ENCODE peak calls at places on chromosomes 1 and 21, in six cellular contexts. U is NCI-H1092 treated with DMSO at 0.1 percent for 48 hours, T is RWPE1, Z is retina, B is BE2C, L is EL. C is an unnamed sample.

GRCh38 chr1:169041371-169041770 is 65.1 kb upstream of the ATP1B1 start:
- DNase-seq in U (no peak), T (no peak), Z (no peak), B (no peak), L (no peak), C (no peak)

GRCh38 chr1:194056169-194056568 is 869.8 kb upstream of the B3GALT2 start:
- DNase-seq in U (no peak), T (no peak), Z (no peak), B (no peak), L (no peak), C (no peak)

GRCh38 chr1:19661721-19662228 is 2.9 kb upstream of the HTR6 start:
- DNase-seq in U (peak; percentile 28), T (no peak), Z (peak; percentile 60), B (no peak), L (peak; percentile 51), C (no peak)

GRCh38 chr1:168733241-168733640 is 4.2 kb upstream of the DPT start:
- DNase-seq in U (no peak), T (no peak), Z (no peak), B (no peak), L (no peak), C (no peak)

GRCh38 chr21:45318146-45318555 is 30.5 kb upstream of the POFUT2 start:
- DNase-seq in U (no peak), T (no peak), Z (no peak), B (no peak), L (no peak), C (no peak)

GRCh38 chr1:211648980-211649934 is 26.2 kb downstream of the NEK2 start:
- DNase-seq in U (peak; percentile 31), T (no peak), Z (no peak), B (peak; percentile 66), L (peak; percentile 46), C (no peak)

GRCh38 chr1:66043186-66043585 is 250.5 kb downstream of the PDE4B start:
- DNase-seq in U (no peak), T (no peak), Z (no peak), B (no peak), L (no peak), C (peak; percentile 13)

GRCh38 chr1:212977781-212978645 is 27.7 kb downstream of the VASH2 start:
- DNase-seq in U (no peak), T (no peak), Z (no peak), B (no peak), L (no peak), C (no peak)

GRCh38 chr1:234628099-234628498 is 18.1 kb upstream of the IRF2BP2 start:
- DNase-seq in U (no peak), T (peak; percentile 80), Z (no peak), B (no peak), L (peak; percentile 91), C (no peak)

GRCh38 chr1:227896710-227897655 is 50.7 kb downstream of the WNT9A start:
- DNase-seq in U (no peak), T (no peak), Z (peak; percentile 2), B (peak; percentile 3), L (no peak), C (no peak)

GRCh38 chr1:187471555-187471954 is 642.8 kb downstream of the PLA2G4A start:
- DNase-seq in U (no peak), T (no peak), Z (no peak), B (no peak), L (peak; percentile 74), C (no peak)

GRCh38 chr1:182069028-182069466 is 7.5 kb upstream of the ZNF648 start:
- DNase-seq in U (peak; percentile 84), T (peak; percentile 83), Z (peak; percentile 86), B (peak; percentile 65), L (peak; percentile 34), C (peak; percentile 34)

GRCh38 chr1:151311589-151312331 is 15.5 kb downstream of the PI4KB start:
- DNase-seq in U (no peak), T (peak; percentile 99), Z (no peak), B (peak; percentile 77), L (peak; percentile 100), C (no peak)

GRCh38 chr1:28039341-28039740 is 49.1 kb downstream of the EYA3 start:
- DNase-seq in U (no peak), T (no peak), Z (no peak), B (no peak), L (peak; percentile 21), C (no peak)

GRCh38 chr1:185155600-185156320 is 993 bp downstream of the TRMT1L start:
- DNase-seq in U (no peak), T (no peak), Z (no peak), B (no peak), L (peak; percentile 23), C (no peak)

GRCh38 chr1:33623811-33624210 is 151.4 kb downstream of the ZSCAN20 start:
- DNase-seq in U (no peak), T (no peak), Z (no peak), B (no peak), L (no peak), C (no peak)

GRCh38 chr21:21028275-21028814 is 30.1 kb downstream of the NCAM2 start:
- DNase-seq in U (no peak), T (no peak), Z (no peak), B (no peak), L (no peak), C (no peak)

GRCh38 chr1:19654386-19654785 is 10.3 kb downstream of the NBL1 start:
- DNase-seq in U (peak; percentile 33), T (no peak), Z (no peak), B (no peak), L (no peak), C (no peak)

GRCh38 chr1:223771469-223771813 is 59.1 kb downstream of the CAPN2 start:
- DNase-seq in U (no peak), T (no peak), Z (no peak), B (no peak), L (no peak), C (no peak)

GRCh38 chr1:206442101-206442500 is 28.2 kb upstream of the IKBKE start:
- DNase-seq in U (no peak), T (peak; percentile 78), Z (no peak), B (no peak), L (peak; percentile 70), C (no peak)

GRCh38 chr1:155776414-155776813 is 80.6 kb downstream of the GON4L start:
- DNase-seq in U (no peak), T (no peak), Z (no peak), B (no peak), L (peak; percentile 31), C (no peak)

GRCh38 chr1:2787163-2787911 is 14.2 kb downstream of the TTC34 start:
- DNase-seq in U (no peak), T (no peak), Z (no peak), B (no peak), L (no peak), C (no peak)

GRCh38 chr1:30506785-30507312 is 216.5 kb downstream of the MATN1 start:
- DNase-seq in U (no peak), T (no peak), Z (no peak), B (no peak), L (no peak), C (no peak)

GRCh38 chr1:201655243-201655642 is 116.3 kb downstream of the NAV1 start:
- DNase-seq in U (no peak), T (no peak), Z (no peak), B (peak; percentile 88), L (peak; percentile 91), C (no peak)

GRCh38 chr1:115373305-115373704 is 35.3 kb upstream of the NGF start:
- DNase-seq in U (no peak), T (peak; percentile 3), Z (no peak), B (no peak), L (peak; percentile 90), C (no peak)

GRCh38 chr1:93699676-93700168 is 18.1 kb upstream of the BCAR3 start:
- DNase-seq in U (no peak), T (no peak), Z (no peak), B (no peak), L (no peak), C (no peak)

GRCh38 chr1:221841291-221841982 is 99.5 kb upstream of the DUSP10 start:
- DNase-seq in U (no peak), T (no peak), Z (no peak), B (no peak), L (peak; percentile 66), C (no peak)